ENCODE peak calls at places on chromosome 2, in ten cellular contexts. G, C, F, U, W, R, O, Q, T and I are unnamed samples.
A peak's percentile ranks its signal among the peaks of the same experiment; 100 is the strongest.

GRCh38 chr2:231611273-231612198 is 18.9 kb downstream of the TEX44 start:
- DNase-seq in R (peak; percentile 83), C (peak; percentile 65), U (peak; percentile 59), F (peak; percentile 79), T (no peak), O (peak; percentile 81), W (peak; percentile 48), Q (no peak), G (no peak), I (no peak)

GRCh38 chr2:30932850-30933249 is 125.6 kb upstream of the CAPN13 start:
- DNase-seq in Q (no peak), O (no peak), U (no peak), F (no peak), G (no peak), W (no peak), R (no peak), C (no peak), T (no peak), I (no peak)

GRCh38 chr2:195601361-195601760 is 55.7 kb upstream of the SLC39A10 start:
- DNase-seq in U (no peak), F (no peak), Q (no peak), T (no peak), R (no peak), G (no peak), O (no peak), W (no peak), C (no peak), I (no peak)

GRCh38 chr2:154368148-154368547 is 330.3 kb upstream of the KCNJ3 start:
- DNase-seq in F (no peak), Q (no peak), U (no peak), T (no peak), W (no peak), G (no peak), C (no peak), R (no peak), O (no peak), I (no peak)

GRCh38 chr2:241410739-241411176 is 54.7 kb downstream of the FARP2 start:
- DNase-seq in T (no peak), U (peak; percentile 45), W (no peak), C (peak; percentile 29), Q (no peak), G (no peak), R (no peak), F (no peak), O (no peak), I (no peak)

GRCh38 chr2:48278590-48278989 is 251.4 kb upstream of the STON1 start:
- DNase-seq in T (no peak), U (no peak), R (no peak), O (no peak), C (no peak), Q (no peak), G (peak; percentile 19), F (no peak), W (no peak), I (no peak)

GRCh38 chr2:236546561-236546961 is 23.1 kb upstream of the ACKR3 start:
- DNase-seq in Q (no peak), W (no peak), F (no peak), R (no peak), O (no peak), G (no peak), T (no peak), C (no peak), U (no peak), I (no peak)

GRCh38 chr2:73292906-73293533 is 328 bp downstream of the EGR4 start:
- DNase-seq in Q (peak; percentile 61), G (no peak), O (peak; percentile 73), T (no peak), W (no peak), F (no peak), R (no peak), U (no peak), C (no peak), I (no peak)

GRCh38 chr2:147648471-147648870 is 196.4 kb upstream of the ACVR2A start:
- DNase-seq in O (no peak), F (no peak), C (no peak), R (no peak), U (no peak), Q (no peak), G (no peak), W (no peak), T (no peak), I (no peak)

GRCh38 chr2:186456941-186457340 is 29.1 kb upstream of the ZC3H15 start:
- DNase-seq in R (no peak), C (no peak), F (no peak), Q (no peak), O (no peak), T (no peak), G (no peak), U (no peak), W (no peak), I (no peak)

GRCh38 chr2:218780851-218781690 is 876 bp upstream of the CYP27A1 start:
- DNase-seq in T (no peak), C (no peak), F (no peak), O (no peak), Q (no peak), G (no peak), R (no peak), W (no peak), U (peak; percentile 92), I (no peak)

GRCh38 chr2:222424281-222424728 is at the start of gene SGPP2:
- DNase-seq in O (peak; percentile 76), F (no peak), R (no peak), T (no peak), U (no peak), W (peak; percentile 75), C (peak; percentile 73), G (no peak), Q (no peak), I (peak; percentile 26)

GRCh38 chr2:222423632-222424280 is 587 bp upstream of the SGPP2 start:
- DNase-seq in W (no peak), O (peak; percentile 46), F (no peak), Q (no peak), U (no peak), T (no peak), R (no peak), C (no peak), G (no peak), I (peak; percentile 80)

GRCh38 chr2:222423186-222423585 is 1.2 kb upstream of the SGPP2 start:
- DNase-seq in O (no peak), T (no peak), C (no peak), G (no peak), F (no peak), U (no peak), R (no peak), W (no peak), Q (no peak), I (peak; percentile 39)

GRCh38 chr2:222418734-222419133 is 5.6 kb upstream of the SGPP2 start:
- DNase-seq in G (no peak), O (no peak), F (no peak), C (no peak), U (no peak), Q (no peak), W (no peak), R (no peak), T (no peak), I (peak; percentile 55)

GRCh38 chr2:222421626-222422025 is 2.7 kb upstream of the SGPP2 start:
- DNase-seq in C (no peak), U (no peak), W (no peak), R (no peak), O (no peak), T (no peak), G (no peak), Q (no peak), F (no peak), I (peak; percentile 45)
- H3K27me3 ChIP-seq in C (no peaks in the 10 kb centered on the region), U (peaks cover 3% of the 10 kb centered on the region), W (peaks cover 40% of the 10 kb centered on the region), R (peaks cover 58% of the 10 kb centered on the region), O (peaks cover 44% of the 10 kb centered on the region), T (no peaks in the 10 kb centered on the region), G (peaks cover 49% of the 10 kb centered on the region), Q (peaks cover 16% of the 10 kb centered on the region), F (peaks cover 38% of the 10 kb centered on the region), I (peaks cover 19% of the 10 kb centered on the region)

GRCh38 chr2:62745891-62746481 is 40.5 kb downstream of the EHBP1 start:
- DNase-seq in G (no peak), T (no peak), O (no peak), R (no peak), U (no peak), W (no peak), F (no peak), C (no peak), Q (no peak), I (no peak)
- TF ChIP-seq EP300 in G (no peak), T (no peak), O (no peak), R (no peak), U (no peak), W (no peak), F (no peak), C (no peak), Q (no peak), I (no peak)

DNA sequence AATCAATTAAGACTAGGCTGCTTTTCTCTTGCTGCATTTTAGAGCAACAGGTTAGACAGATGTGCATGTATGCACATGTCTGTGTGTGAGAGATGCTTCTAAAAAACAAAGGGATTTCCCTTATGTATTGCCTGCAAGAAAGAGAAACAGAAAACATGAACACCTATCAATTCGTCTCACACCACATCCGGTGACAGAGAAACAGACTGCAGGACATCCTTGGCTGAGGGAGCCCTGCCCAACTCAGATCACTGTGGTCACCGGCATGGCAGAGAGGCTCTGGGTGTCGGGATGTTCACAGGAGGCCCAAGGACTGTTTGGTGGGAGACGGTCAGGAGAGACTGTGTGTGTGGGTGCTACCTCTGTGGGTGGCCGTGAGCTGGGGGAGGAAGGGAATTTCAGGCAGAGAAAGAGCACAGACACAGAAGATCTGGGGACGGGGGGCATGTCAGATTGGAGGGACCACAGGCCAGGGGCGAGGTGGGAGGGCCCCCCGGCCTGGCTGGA is 24.9 kb downstream of the FHL2 start:
- DNase-seq in F (no peak), U (no peak), G (no peak), R (no peak), C (no peak), W (no peak), Q (no peak), T (no peak), O (no peak), I (no peak)
- H3K36me3 ChIP-seq in F (no peaks in the 10 kb centered on the region), U (peaks cover 27% of the 10 kb centered on the region), G (no peaks in the 10 kb centered on the region), R (peaks cover 38% of the 10 kb centered on the region), C (peaks cover 40% of the 10 kb centered on the region), W (no peaks in the 10 kb centered on the region), Q (peaks cover 2% of the 10 kb centered on the region), T (no peaks in the 10 kb centered on the region), O (no peaks in the 10 kb centered on the region), I (no peaks in the 10 kb centered on the region)

DNA sequence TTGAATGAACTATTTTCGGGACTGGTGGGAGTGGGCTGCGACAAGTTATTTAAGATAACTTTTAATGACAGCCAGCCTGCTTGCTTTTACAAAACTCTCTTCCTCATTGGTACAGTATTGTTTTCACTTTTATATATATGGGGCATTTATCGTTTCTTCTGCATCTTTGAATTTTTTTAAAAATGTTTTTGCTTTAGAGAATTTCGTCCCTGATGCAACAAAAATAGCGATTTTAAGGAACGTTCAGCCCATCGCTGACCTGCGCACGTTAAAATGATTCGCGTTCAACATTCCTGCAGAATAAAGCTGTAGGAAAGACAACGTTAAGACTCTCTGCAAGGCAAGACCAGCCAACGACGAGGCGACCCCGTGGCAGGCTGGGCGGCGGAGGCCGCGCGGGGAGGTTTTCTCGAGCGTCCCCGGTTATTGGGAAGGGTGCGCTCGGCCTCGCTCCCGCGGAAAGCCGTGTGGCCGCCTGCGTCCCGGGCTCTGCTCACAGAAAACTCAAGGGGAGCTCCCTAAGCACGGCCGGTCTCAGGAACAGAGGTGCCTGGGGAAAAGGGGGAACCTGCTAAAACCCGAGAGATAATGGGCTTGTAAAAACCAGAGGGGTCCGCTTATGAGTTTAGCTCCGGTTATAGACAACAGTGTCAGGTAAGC is 3.0 kb downstream of the PAX8 start:
- DNase-seq in O (peak; percentile 53), T (no peak), F (no peak), C (no peak), Q (peak; percentile 25), W (no peak), U (no peak), G (no peak), R (no peak), I (no peak)
- H3K27me3 ChIP-seq in O (peaks cover 76% of the 10 kb centered on the region), T (no peaks in the 10 kb centered on the region), F (peaks cover 81% of the 10 kb centered on the region), C (no peaks in the 10 kb centered on the region), Q (peaks cover 80% of the 10 kb centered on the region), W (peaks cover 81% of the 10 kb centered on the region), U (peaks cover 1% of the 10 kb centered on the region), G (peaks cover 86% of the 10 kb centered on the region), R (peaks cover 80% of the 10 kb centered on the region), I (peaks cover 23% of the 10 kb centered on the region)

GRCh38 chr2:109447251-109447661 is 166.5 kb downstream of the SEPTIN10 start:
- DNase-seq in Q (peak; percentile 85), C (no peak), R (peak; percentile 58), W (no peak), O (no peak), F (no peak), G (no peak), T (no peak), U (no peak), I (no peak)
- TF ChIP-seq EP300 in Q (no peak), C (no peak), R (no peak), W (no peak), O (no peak), F (no peak), G (no peak), T (no peak), U (no peak), I (no peak)